ENCODE peak calls at places on chromosomes 6 and 20, in five cellular contexts. One of them, this sample, is unnamed.

GRCh38 chr6:140441256-140441655 is 1066.8 kb upstream of the CITED2 start:
- DNase-seq in H1: peak
- DNase-seq in K562: peak
- DNase-seq in HepG2: peak
- DNase-seq in A549: no peak
- DNase-seq in this sample: peak

GRCh38 chr6:3421763-3422456 is 34.9 kb downstream of the SLC22A23 start:
- DNase-seq in A549: no peak
- DNase-seq in K562: peak
- DNase-seq in H1: no peak
- DNase-seq in HepG2: no peak
- DNase-seq in this sample: peak

GRCh38 chr6:134908906-134909516 is 40.9 kb downstream of the ALDH8A1 start:
- DNase-seq in H1: no peak
- DNase-seq in HepG2: peak
- DNase-seq in A549: peak
- DNase-seq in K562: peak
- DNase-seq in this sample: peak

GRCh38 chr6:65170273-65170672 is 536.8 kb downstream of the EYS start:
- DNase-seq in HepG2: no peak
- DNase-seq in H1: no peak
- DNase-seq in A549: no peak
- DNase-seq in K562: no peak
- DNase-seq in this sample: peak

GRCh38 chr6:76166297-76166696 is 93.8 kb upstream of the IMPG1 start:
- DNase-seq in H1: no peak
- DNase-seq in A549: no peak
- DNase-seq in HepG2: no peak
- DNase-seq in K562: no peak
- DNase-seq in this sample: no peak

GRCh38 chr6:168368971-168369370 is 49.4 kb upstream of the DACT2 start:
- DNase-seq in K562: no peak
- DNase-seq in H1: no peak
- DNase-seq in A549: no peak
- DNase-seq in HepG2: no peak
- DNase-seq in this sample: no peak

GRCh38 chr6:16754274-16754673 is 7.0 kb downstream of the ATXN1 start:
- DNase-seq in A549: no peak
- DNase-seq in HepG2: no peak
- DNase-seq in H1: no peak
- DNase-seq in K562: no peak
- DNase-seq in this sample: no peak

GRCh38 chr6:109977791-109978173 is 329 bp upstream of the GPR6 start:
- DNase-seq in K562: no peak
- DNase-seq in H1: no peak
- DNase-seq in HepG2: no peak
- DNase-seq in A549: no peak
- DNase-seq in this sample: no peak

GRCh38 chr20:30506100-30506499 is 751.4 kb upstream of the DEFB115 start:
- DNase-seq in HepG2: no peak
- DNase-seq in A549: no peak
- DNase-seq in H1: peak
- DNase-seq in K562: no peak
- DNase-seq in this sample: no peak

GRCh38 chr20:56143759-56144158 is 104.8 kb upstream of the MC3R start:
- DNase-seq in K562: no peak
- DNase-seq in A549: no peak
- DNase-seq in HepG2: no peak
- DNase-seq in H1: no peak
- DNase-seq in this sample: no peak

GRCh38 chr6:116572162-116572561 is 858 bp downstream of the RWDD1 start:
- DNase-seq in H1: no peak
- DNase-seq in HepG2: peak
- DNase-seq in A549: peak
- DNase-seq in K562: peak
- DNase-seq in this sample: peak

GRCh38 chr20:33668087-33668790 is 1.5 kb downstream of the ACTL10 start:
- DNase-seq in A549: peak
- DNase-seq in K562: peak
- DNase-seq in H1: peak
- DNase-seq in HepG2: no peak
- DNase-seq in this sample: no peak

GRCh38 chr20:6489361-6490154 is 277.9 kb upstream of the BMP2 start:
- DNase-seq in A549: no peak
- DNase-seq in H1: no peak
- DNase-seq in HepG2: peak
- DNase-seq in K562: no peak
- DNase-seq in this sample: no peak

GRCh38 chr6:96812077-96812703 is 25.1 kb downstream of the GPR63 start:
- DNase-seq in K562: no peak
- DNase-seq in A549: no peak
- DNase-seq in H1: no peak
- DNase-seq in HepG2: no peak
- DNase-seq in this sample: peak

GRCh38 chr6:155408981-155409380 is 46.7 kb downstream of the NOX3 start:
- DNase-seq in H1: no peak
- DNase-seq in A549: no peak
- DNase-seq in K562: no peak
- DNase-seq in HepG2: no peak
- DNase-seq in this sample: no peak

GRCh38 chr20:56788041-56788670 is 159.1 kb downstream of the TFAP2C start:
- DNase-seq in K562: no peak
- DNase-seq in HepG2: peak
- DNase-seq in A549: peak
- DNase-seq in H1: no peak
- DNase-seq in this sample: peak

GRCh38 chr6:169201985-169202384 is 51.7 kb downstream of the THBS2 start:
- DNase-seq in HepG2: no peak
- DNase-seq in A549: no peak
- DNase-seq in H1: no peak
- DNase-seq in K562: no peak
- DNase-seq in this sample: no peak

GRCh38 chr20:57397004-57397692 is 6.0 kb downstream of the RBM38 start:
- DNase-seq in H1: no peak
- DNase-seq in HepG2: no peak
- DNase-seq in A549: no peak
- DNase-seq in K562: no peak
- DNase-seq in this sample: no peak

GRCh38 chr6:135499441-135500340 is 2.2 kb upstream of the AHI1 start:
- DNase-seq in A549: no peak
- DNase-seq in H1: no peak
- DNase-seq in K562: peak
- DNase-seq in HepG2: no peak
- DNase-seq in this sample: no peak

GRCh38 chr6:108277831-108278230 is 17.0 kb upstream of the SNX3 start:
- DNase-seq in K562: no peak
- DNase-seq in H1: no peak
- DNase-seq in A549: no peak
- DNase-seq in HepG2: no peak
- DNase-seq in this sample: no peak

GRCh38 chr6:124882580-124883393 is 79.5 kb upstream of the RNF217 start:
- DNase-seq in K562: no peak
- DNase-seq in HepG2: no peak
- DNase-seq in H1: no peak
- DNase-seq in A549: no peak
- DNase-seq in this sample: peak

GRCh38 chr6:149895702-149896310 is 2.1 kb downstream of the RAET1E start:
- DNase-seq in HepG2: no peak
- DNase-seq in K562: no peak
- DNase-seq in A549: peak
- DNase-seq in H1: no peak
- DNase-seq in this sample: peak

GRCh38 chr6:141548969-141549368 is 583.8 kb upstream of the GJE1 start:
- DNase-seq in H1: no peak
- DNase-seq in HepG2: peak
- DNase-seq in K562: no peak
- DNase-seq in A549: no peak
- DNase-seq in this sample: no peak

DNA sequence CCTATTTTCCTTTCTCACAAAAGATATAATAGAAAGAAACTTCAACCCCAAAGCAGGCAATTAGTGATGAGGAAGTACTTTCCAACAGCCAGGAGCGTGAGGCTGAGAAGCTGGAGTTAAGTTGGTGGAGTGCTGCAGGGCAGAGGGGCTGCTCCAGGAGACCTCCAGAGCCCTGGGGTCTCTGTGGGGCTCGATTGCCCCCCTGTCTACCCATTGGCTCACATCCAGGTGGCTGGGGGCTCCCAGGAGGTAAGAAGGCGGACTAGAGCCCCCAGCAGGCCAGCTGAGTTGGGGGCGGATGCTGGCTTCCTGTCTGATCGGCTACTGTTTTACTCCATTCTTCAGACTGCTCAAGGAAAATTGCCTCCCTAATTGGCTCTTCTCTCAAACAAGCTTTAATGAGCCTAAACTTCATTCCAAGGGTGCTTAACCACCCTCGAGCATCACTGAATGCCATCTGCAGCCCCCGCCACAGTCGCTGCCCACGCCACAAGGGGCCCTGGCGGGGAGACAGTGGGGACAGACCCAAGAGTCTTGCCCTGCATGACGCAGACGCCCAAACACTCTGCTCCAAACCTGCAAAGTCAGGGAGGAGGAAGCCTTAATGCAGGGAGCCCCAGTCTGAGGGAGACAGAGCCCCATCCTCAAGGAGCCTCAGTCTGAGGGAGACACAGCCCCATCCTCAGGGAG is 78.6 kb downstream of the MDGA1 start:
- DNase-seq in H1: no peak
- DNase-seq in A549: no peak
- DNase-seq in K562: no peak
- DNase-seq in HepG2: no peak
- DNase-seq in this sample: no peak
- TF ChIP-seq MAFK in H1: no peak
- TF ChIP-seq MAFK in A549: no peak
- TF ChIP-seq MAFK in K562: no peak
- TF ChIP-seq MAFK in HepG2: no peak
- TF ChIP-seq MAFK in this sample: no peak

DNA sequence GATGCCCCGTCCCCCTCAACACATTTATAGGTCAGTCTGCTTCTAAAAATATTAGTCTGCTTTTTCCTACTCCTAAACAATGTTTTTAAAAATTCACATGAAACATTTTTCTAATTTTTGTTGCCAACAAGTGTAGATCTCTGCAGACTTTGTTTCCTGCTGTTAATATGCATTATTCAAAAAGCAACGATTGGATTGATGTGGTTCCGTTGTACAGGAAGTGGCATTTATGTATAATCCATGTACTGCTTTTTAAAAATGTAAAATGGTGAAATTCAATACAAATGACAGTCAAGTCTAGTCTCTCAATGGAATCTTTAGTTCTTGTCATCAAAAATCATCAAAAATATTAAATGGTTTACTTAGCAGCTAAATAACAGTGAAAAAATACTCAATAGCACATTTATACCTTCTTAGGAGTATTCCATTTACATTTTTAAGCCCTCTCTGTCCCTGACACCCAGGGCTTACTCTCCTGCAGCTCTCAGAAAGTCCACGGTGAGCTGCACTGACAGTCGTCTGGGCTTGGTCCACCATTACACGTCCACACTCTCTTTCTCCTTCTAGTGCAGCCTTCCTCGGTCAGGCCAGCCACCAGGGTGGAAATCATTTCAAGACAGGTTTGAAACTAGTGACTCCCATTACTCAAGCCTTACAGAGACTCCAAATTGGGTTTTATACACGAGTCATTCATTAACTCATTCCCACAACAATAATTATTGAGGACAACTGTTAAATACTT is 211.5 kb downstream of the TMEM200A start:
- DNase-seq in H1: no peak
- DNase-seq in K562: no peak
- DNase-seq in A549: no peak
- DNase-seq in HepG2: no peak
- DNase-seq in this sample: no peak
- TF ChIP-seq MAFK in H1: no peak
- TF ChIP-seq MAFK in K562: no peak
- TF ChIP-seq MAFK in A549: no peak
- TF ChIP-seq MAFK in HepG2: no peak
- TF ChIP-seq MAFK in this sample: no peak

DNA sequence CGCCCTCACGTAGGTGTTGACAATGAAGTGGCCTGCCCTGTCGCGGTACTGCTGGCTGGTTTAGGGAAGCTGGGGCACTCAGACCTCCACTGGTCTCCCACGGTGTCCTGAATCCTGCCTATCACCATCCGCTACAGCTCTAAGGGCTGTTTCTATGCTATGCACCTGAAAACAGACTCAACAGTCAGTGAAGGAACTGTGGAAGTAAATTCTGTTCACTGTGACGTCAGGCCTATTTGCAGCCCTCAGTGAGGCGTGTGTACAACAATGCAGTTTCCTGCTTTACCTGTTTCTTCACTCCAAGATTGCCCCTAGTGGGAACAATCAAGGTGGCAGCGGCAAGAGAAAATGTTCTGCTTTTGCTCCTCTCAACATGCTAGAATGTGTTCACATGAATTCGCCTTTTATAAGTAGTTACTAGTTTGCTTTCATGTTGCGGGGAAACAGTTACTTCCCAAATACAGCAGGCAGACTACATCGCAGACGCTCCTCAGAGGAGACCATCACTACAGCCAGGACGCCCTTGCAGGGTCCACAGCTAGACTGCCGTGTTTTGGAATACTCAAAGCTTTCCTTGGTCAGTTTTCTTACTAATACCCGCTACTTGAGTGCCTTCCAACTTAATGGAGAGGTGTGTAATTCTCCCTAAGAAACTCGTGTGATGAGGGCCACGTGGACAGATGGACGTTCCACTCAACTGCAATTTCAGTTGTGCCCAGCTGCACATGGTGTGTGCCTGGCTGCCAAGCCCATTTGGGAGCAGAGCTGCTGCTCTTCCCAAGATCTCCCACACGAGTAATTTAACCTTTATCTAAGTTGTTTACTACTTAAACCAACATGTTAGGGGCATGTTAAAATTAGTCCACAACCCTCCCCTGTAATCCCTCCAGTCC is 25.4 kb downstream of the DIDO1 start:
- DNase-seq in HepG2: peak
- DNase-seq in A549: peak
- DNase-seq in H1: no peak
- DNase-seq in K562: no peak
- DNase-seq in this sample: no peak
- TF ChIP-seq MAFK in HepG2: no peak
- TF ChIP-seq MAFK in A549: no peak
- TF ChIP-seq MAFK in H1: no peak
- TF ChIP-seq MAFK in K562: no peak
- TF ChIP-seq MAFK in this sample: no peak

GRCh38 chr6:25309886-25310285 is 30.7 kb downstream of the CARMIL1 start:
- DNase-seq in K562: no peak
- DNase-seq in H1: no peak
- DNase-seq in HepG2: no peak
- DNase-seq in A549: no peak
- DNase-seq in this sample: no peak
- TF ChIP-seq MAFK in K562: no peak
- TF ChIP-seq MAFK in H1: no peak
- TF ChIP-seq MAFK in HepG2: no peak
- TF ChIP-seq MAFK in A549: no peak
- TF ChIP-seq MAFK in this sample: no peak

This sample was measured in IMR-90.